ENCODE peak calls at places on chromosomes 16 and 17, in nine cellular contexts. R is NCI-H1092 treated with DMSO at 0.1 percent for 48 hours, Z is naive B cell, V is retina, X is NCI-H510A treated with DMSO at 0.1 percent for 48 hours, J is iris pigment epithelial cell, W is amniotic stem cell, U is adipocyte, H is NCI-H748 treated with DMSO at 0.1 percent for 48 hours. O is an unnamed sample.
A peak's percentile ranks its signal among the peaks of the same experiment; 100 is the strongest.

GRCh38 chr16:75130150-75130771 is 13.7 kb upstream of the LDHD start:
- DNase-seq in R (no peak), Z (no peak), V (no peak), X (no peak), J (no peak), W (no peak), U (no peak), H (no peak), O (no peak)

GRCh38 chr17:80779961-80780380 is 211.7 kb upstream of the CHMP6 start:
- DNase-seq in R (no peak), Z (no peak), V (peak; percentile 54), X (no peak), J (peak; percentile 82), W (no peak), U (peak; percentile 80), H (no peak), O (peak; percentile 72)

GRCh38 chr16:74309789-74310781 is 13.5 kb downstream of the PSMD7 start:
- DNase-seq in R (peak; percentile 37), Z (peak; percentile 19), V (peak; percentile 57), X (peak; percentile 37), J (peak; percentile 56), W (no peak), U (peak; percentile 63), H (peak; percentile 19), O (peak; percentile 38)

GRCh38 chr17:77644981-77645380 is 313.5 kb upstream of the TNRC6C start:
- DNase-seq in R (no peak), Z (no peak), V (peak; percentile 22), X (no peak), J (no peak), W (no peak), U (no peak), H (no peak), O (no peak)

GRCh38 chr17:35801583-35802224 is 6.3 kb upstream of the MMP28 start:
- DNase-seq in R (peak; percentile 78), Z (peak; percentile 58), V (no peak), X (no peak), J (peak; percentile 59), W (no peak), U (no peak), H (no peak), O (peak; percentile 96)

GRCh38 chr17:42895185-42895555 is 5.4 kb upstream of the G6PC1 start:
- DNase-seq in R (no peak), Z (no peak), V (no peak), X (no peak), J (peak; percentile 82), W (peak; percentile 29), U (peak; percentile 80), H (no peak), O (no peak)

GRCh38 chr16:49696414-49697101 is 159.4 kb downstream of the ZNF423 start:
- DNase-seq in R (no peak), Z (no peak), V (peak; percentile 83), X (no peak), J (no peak), W (no peak), U (no peak), H (no peak), O (peak; percentile 47)

GRCh38 chr16:79451196-79451816 is 149.2 kb downstream of the MAF start:
- DNase-seq in R (no peak), Z (no peak), V (no peak), X (no peak), J (no peak), W (no peak), U (no peak), H (peak; percentile 18), O (no peak)

GRCh38 chr16:23595246-23595950 is 718 bp downstream of the NDUFAB1 start:
- DNase-seq in R (no peak), Z (no peak), V (no peak), X (no peak), J (peak; percentile 12), W (no peak), U (peak; percentile 15), H (no peak), O (no peak)

GRCh38 chr16:30186444-30186781 is 3.0 kb downstream of the CORO1A start:
- DNase-seq in R (no peak), Z (no peak), V (no peak), X (no peak), J (no peak), W (no peak), U (no peak), H (no peak), O (no peak)

GRCh38 chr17:64641499-64641898 is 20.6 kb downstream of the SMURF2 start:
- DNase-seq in R (no peak), Z (no peak), V (peak; percentile 20), X (no peak), J (peak; percentile 89), W (no peak), U (peak; percentile 66), H (no peak), O (peak; percentile 56)

GRCh38 chr16:57748596-57748995 is 13.0 kb downstream of the KATNB1 start:
- DNase-seq in R (no peak), Z (no peak), V (no peak), X (no peak), J (no peak), W (no peak), U (no peak), H (no peak), O (no peak)

O was measured in BE2C.